ENCODE peak calls at places on chromosomes 16 and 17, in nine cellular contexts. One of them, this sample, is unnamed.

GRCh38 chr16:616771-617586 is 13.8 kb upstream of the WFIKKN1 start:
- DNase-seq in NCI-H1930: no peak
- DNase-seq in hypothalamus: no peak
- DNase-seq in transverse colon: peak; percentile 62
- DNase-seq in GM13977: no peak
- DNase-seq in ascending aorta: no peak
- DNase-seq in lung microvascular endothelial cell: no peak
- DNase-seq in hepatic stellate cell: no peak
- DNase-seq in T-helper 1 cell: no peak
- DNase-seq in this sample: no peak

GRCh38 chr17:71530227-71530626 is 590.6 kb upstream of the SOX9 start:
- DNase-seq in NCI-H1930: no peak
- DNase-seq in hypothalamus: no peak
- DNase-seq in transverse colon: no peak
- DNase-seq in GM13977: no peak
- DNase-seq in ascending aorta: no peak
- DNase-seq in lung microvascular endothelial cell: no peak
- DNase-seq in hepatic stellate cell: no peak
- DNase-seq in T-helper 1 cell: no peak
- DNase-seq in this sample: no peak

GRCh38 chr17:32498362-32498761 is 11.6 kb downstream of the CDK5R1 start:
- DNase-seq in NCI-H1930: no peak
- DNase-seq in hypothalamus: no peak
- DNase-seq in transverse colon: no peak
- DNase-seq in GM13977: no peak
- DNase-seq in ascending aorta: no peak
- DNase-seq in lung microvascular endothelial cell: no peak
- DNase-seq in hepatic stellate cell: no peak
- DNase-seq in T-helper 1 cell: no peak
- DNase-seq in this sample: no peak

GRCh38 chr17:4554997-4555799 is at the start of gene MYBBP1A:
- DNase-seq in NCI-H1930: peak; percentile 89
- DNase-seq in hypothalamus: peak; percentile 93
- DNase-seq in transverse colon: peak; percentile 98
- DNase-seq in GM13977: peak; percentile 99
- DNase-seq in ascending aorta: peak; percentile 82
- DNase-seq in lung microvascular endothelial cell: peak; percentile 95
- DNase-seq in hepatic stellate cell: peak; percentile 100
- DNase-seq in T-helper 1 cell: peak; percentile 97
- DNase-seq in this sample: peak; percentile 96

GRCh38 chr16:89476811-89477261 is 13.5 kb downstream of the ANKRD11 start:
- DNase-seq in NCI-H1930: no peak
- DNase-seq in hypothalamus: no peak
- DNase-seq in transverse colon: no peak
- DNase-seq in GM13977: peak; percentile 66
- DNase-seq in ascending aorta: no peak
- DNase-seq in lung microvascular endothelial cell: no peak
- DNase-seq in hepatic stellate cell: no peak
- DNase-seq in T-helper 1 cell: no peak
- DNase-seq in this sample: no peak

GRCh38 chr17:35130392-35130791 is 9.0 kb downstream of the FNDC8 start:
- DNase-seq in NCI-H1930: no peak
- DNase-seq in hypothalamus: no peak
- DNase-seq in transverse colon: no peak
- DNase-seq in GM13977: no peak
- DNase-seq in ascending aorta: no peak
- DNase-seq in lung microvascular endothelial cell: no peak
- DNase-seq in hepatic stellate cell: no peak
- DNase-seq in T-helper 1 cell: no peak
- DNase-seq in this sample: no peak

GRCh38 chr17:81418710-81419332 is 23.6 kb downstream of the BAHCC1 start:
- DNase-seq in NCI-H1930: no peak
- DNase-seq in hypothalamus: no peak
- DNase-seq in transverse colon: no peak
- DNase-seq in GM13977: no peak
- DNase-seq in ascending aorta: no peak
- DNase-seq in lung microvascular endothelial cell: no peak
- DNase-seq in hepatic stellate cell: no peak
- DNase-seq in T-helper 1 cell: no peak
- DNase-seq in this sample: no peak

GRCh38 chr17:65219124-65219523 is 82.0 kb downstream of the RGS9 start:
- DNase-seq in NCI-H1930: no peak
- DNase-seq in hypothalamus: no peak
- DNase-seq in transverse colon: no peak
- DNase-seq in GM13977: no peak
- DNase-seq in ascending aorta: no peak
- DNase-seq in lung microvascular endothelial cell: no peak
- DNase-seq in hepatic stellate cell: no peak
- DNase-seq in T-helper 1 cell: no peak
- DNase-seq in this sample: no peak

GRCh38 chr17:65584604-65585521 is 23.4 kb upstream of the AXIN2 start:
- DNase-seq in NCI-H1930: no peak
- DNase-seq in hypothalamus: no peak
- DNase-seq in transverse colon: no peak
- DNase-seq in GM13977: no peak
- DNase-seq in ascending aorta: no peak
- DNase-seq in lung microvascular endothelial cell: peak; percentile 3
- DNase-seq in hepatic stellate cell: no peak
- DNase-seq in T-helper 1 cell: no peak
- DNase-seq in this sample: no peak

GRCh38 chr16:83715217-83715920 is 92.4 kb upstream of the HSBP1 start:
- DNase-seq in NCI-H1930: no peak
- DNase-seq in hypothalamus: no peak
- DNase-seq in transverse colon: no peak
- DNase-seq in GM13977: no peak
- DNase-seq in ascending aorta: no peak
- DNase-seq in lung microvascular endothelial cell: no peak
- DNase-seq in hepatic stellate cell: no peak
- DNase-seq in T-helper 1 cell: no peak
- DNase-seq in this sample: no peak